ENCODE peak calls at places on chromosomes 5 and 9, in five cellular contexts. I is GM12878, F is HepG2, N is K562, K is H1. X is an unnamed sample.

GRCh38 chr5:67672633-67673032 is 476.0 kb upstream of the CD180 start:
- DNase-seq in I (no peak), F (no peak), N (no peak), K (no peak), X (no peak)

GRCh38 chr5:66742083-66742895 is 146.1 kb downstream of the MAST4 start:
- DNase-seq in I (no peak), F (peak), N (peak), K (no peak), X (peak)

GRCh38 chr5:35046754-35047153 is 995 bp downstream of the AGXT2 start:
- DNase-seq in I (no peak), F (no peak), N (no peak), K (no peak), X (no peak)

GRCh38 chr5:56910123-56910951 is 941 bp downstream of the SETD9 start:
- DNase-seq in I (no peak), F (peak), N (no peak), K (no peak), X (peak)

GRCh38 chr9:3243676-3244075 is 282.1 kb downstream of the RFX3 start:
- DNase-seq in I (no peak), F (no peak), N (no peak), K (no peak), X (no peak)

GRCh38 chr5:102740515-102740914 is 14.6 kb upstream of the PAM start:
- DNase-seq in I (no peak), F (peak), N (no peak), K (no peak), X (no peak)

GRCh38 chr9:123834907-123835562 is 94.9 kb downstream of the DENND1A start:
- DNase-seq in I (peak), F (no peak), N (peak), K (no peak), X (no peak)

GRCh38 chr9:109117856-109118801 is 1.6 kb downstream of the TMEM245 start:
- DNase-seq in I (no peak), F (peak), N (peak), K (no peak), X (peak)

GRCh38 chr9:18928711-18929110 is 104.3 kb downstream of the SAXO1 start:
- DNase-seq in I (no peak), F (no peak), N (no peak), K (no peak), X (no peak)

GRCh38 chr5:15821506-15821905 is 321.5 kb downstream of the FBXL7 start:
- DNase-seq in I (no peak), F (no peak), N (no peak), K (no peak), X (no peak)

GRCh38 chr5:119402081-119402480 is 46.3 kb downstream of the TNFAIP8 start:
- DNase-seq in I (no peak), F (no peak), N (no peak), K (no peak), X (no peak)

GRCh38 chr5:176725521-176725920 is 78.2 kb downstream of the TSPAN17 start:
- DNase-seq in I (no peak), F (no peak), N (no peak), K (peak), X (no peak)

GRCh38 chr5:123578390-123578789 is 66.4 kb downstream of the CSNK1G3 start:
- DNase-seq in I (no peak), F (no peak), N (no peak), K (no peak), X (no peak)

GRCh38 chr5:123579410-123579809 is 67.4 kb downstream of the CSNK1G3 start:
- DNase-seq in I (no peak), F (no peak), N (no peak), K (no peak), X (no peak)

GRCh38 chr5:123585871-123586270 is 73.9 kb downstream of the CSNK1G3 start:
- DNase-seq in I (no peak), F (no peak), N (no peak), K (no peak), X (no peak)

DNA sequence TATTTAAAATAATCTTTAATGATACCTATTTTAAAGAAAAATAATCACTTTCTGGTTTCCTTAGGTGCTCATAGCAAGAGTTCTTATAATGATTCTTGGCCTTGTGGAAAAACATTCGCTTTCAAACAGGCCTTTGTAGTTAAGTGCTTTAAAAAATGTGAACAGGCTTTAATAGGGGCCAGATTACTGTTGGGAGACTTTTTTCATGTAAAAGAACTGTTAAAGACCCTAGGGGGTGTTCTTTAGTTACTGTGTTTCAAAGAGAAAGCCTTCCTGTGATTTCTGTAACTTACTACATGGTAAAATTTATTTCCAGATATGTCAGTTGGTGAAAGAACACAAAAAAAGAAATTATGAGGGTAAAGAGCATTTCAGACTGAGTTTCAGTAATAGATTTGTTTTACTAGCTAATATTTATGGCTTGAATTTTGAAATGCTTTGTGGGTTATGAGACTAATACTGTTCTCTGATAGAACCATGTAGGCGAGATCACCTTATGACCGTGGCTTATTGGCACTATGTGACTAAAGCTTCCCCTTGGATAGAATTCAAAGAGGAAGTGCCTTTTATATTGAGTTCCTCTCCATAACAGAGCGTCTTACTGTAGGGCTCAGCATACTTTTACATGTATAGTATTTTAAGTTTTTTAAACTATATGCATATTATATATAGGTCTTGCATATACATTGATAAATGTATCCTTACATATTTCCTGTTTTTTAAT is 70.8 kb downstream of the CSNK1G3 start:
- DNase-seq in I (no peak), F (no peak), N (no peak), K (no peak), X (no peak)
- H2AFZ ChIP-seq in I (no peak), F (no peak), N (no peak), K (no peak), X (no peak)

DNA sequence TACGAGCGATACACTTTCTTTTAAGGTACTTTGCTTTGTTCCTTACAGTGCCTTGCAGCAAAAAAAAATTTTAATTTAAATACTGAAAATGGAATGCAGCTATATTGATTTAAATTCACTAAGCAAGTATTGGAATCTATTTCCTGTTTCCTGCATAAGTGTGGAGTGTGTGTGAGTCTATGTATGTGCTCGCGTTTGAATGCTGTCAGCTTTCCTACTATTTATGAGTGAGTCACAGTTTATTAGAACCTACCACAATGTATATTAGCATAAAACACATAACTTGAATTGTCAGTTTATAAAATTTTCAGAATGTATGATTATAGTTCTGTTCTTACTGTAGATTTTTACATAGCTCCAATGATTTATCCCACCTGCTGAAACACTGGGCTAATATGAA is 302.1 kb downstream of the NR2F1-AS1 start:
- DNase-seq in I (no peak), F (no peak), N (no peak), K (no peak), X (no peak)
- TF ChIP-seq TAF1 in I (no peak), F (no peak), N (no peak), K (no peak), X (no peak)

GRCh38 chr5:52624291-52624690 is 163.4 kb upstream of the ITGA1 start:
- DNase-seq in I (no peak), F (no peak), N (no peak), K (no peak), X (no peak)
- H2AFZ ChIP-seq in I (no peak), F (no peak), N (no peak), K (no peak), X (no peak)

GRCh38 chr5:181187500-181188213 is 17.3 kb downstream of the TRIM7 start:
- DNase-seq in I (no peak), F (peak), N (peak), K (peak), X (peak)
- TF ChIP-seq TAF1 in I (no peak), F (peak), N (peak), K (no peak), X (no peak)

GRCh38 chr5:137503456-137503855 is 4.3 kb upstream of the SPOCK1 start:
- DNase-seq in I (no peak), F (no peak), N (no peak), K (no peak), X (no peak)

GRCh38 chr5:137504916-137505315 is 5.8 kb upstream of the SPOCK1 start:
- DNase-seq in I (no peak), F (no peak), N (no peak), K (no peak), X (no peak)

GRCh38 chr5:137507150-137507549 is 8.0 kb upstream of the SPOCK1 start:
- DNase-seq in I (no peak), F (no peak), N (no peak), K (no peak), X (no peak)

GRCh38 chr5:137502632-137503031 is 3.5 kb upstream of the SPOCK1 start:
- DNase-seq in I (no peak), F (no peak), N (no peak), K (no peak), X (no peak)

GRCh38 chr5:137506296-137506695 is 7.2 kb upstream of the SPOCK1 start:
- DNase-seq in I (no peak), F (no peak), N (no peak), K (no peak), X (no peak)
- H2AFZ ChIP-seq in I (no peak), F (no peak), N (no peak), K (no peak), X (no peak)